ENCODE peak calls at places on chromosomes 4 and X, in eight cellular contexts. V is ovary; A is right atrium auricular region; Q is nephron progenitor cell; I is CD8-positive, alpha-beta T cell; J is WTC11; P is MM.1S; Y is A549. C is an unnamed sample.

GRCh38 chrX:101206471-101206870 is 13.1 kb upstream of the DRP2 start:
- DNase-seq in Q (no peak), I (no peak), A (no peak), Y (peak), P (peak), J (no peak), V (no peak), C (no peak)

GRCh38 chrX:52608961-52609360 is 45.7 kb downstream of the SSX7 start:
- DNase-seq in P (no peak), A (no peak), J (no peak), Q (no peak), V (no peak), Y (no peak), I (no peak), C (no peak)

GRCh38 chr4:149997881-149998421 is 80.3 kb upstream of the DCLK2 start:
- DNase-seq in A (no peak), Y (peak), P (no peak), I (no peak), J (no peak), V (no peak), Q (no peak), C (no peak)

GRCh38 chr4:82782626-82783025 is 16.0 kb downstream of the SCD5 start:
- DNase-seq in A (no peak), Q (no peak), V (no peak), J (no peak), I (no peak), Y (no peak), P (no peak), C (no peak)

GRCh38 chr4:156109943-156110925 is 156.6 kb upstream of the CTSO start:
- DNase-seq in A (no peak), I (no peak), P (no peak), V (no peak), Q (no peak), Y (peak), J (peak), C (no peak)

GRCh38 chrX:72540318-72540717 is 32.3 kb downstream of the HDAC8 start:
- DNase-seq in P (no peak), Y (peak), J (no peak), I (no peak), Q (no peak), A (no peak), V (no peak), C (no peak)

GRCh38 chrX:1462596-1463251 is 10.0 kb upstream of the ASMTL start:
- DNase-seq in Y (peak), I (peak), V (no peak), Q (no peak), J (no peak), P (no peak), A (peak), C (peak)

GRCh38 chr4:7068883-7069282 is 1.0 kb upstream of the GRPEL1 start:
- DNase-seq in P (no peak), Y (no peak), I (no peak), V (no peak), Q (peak), A (no peak), J (peak), C (peak)

DNA sequence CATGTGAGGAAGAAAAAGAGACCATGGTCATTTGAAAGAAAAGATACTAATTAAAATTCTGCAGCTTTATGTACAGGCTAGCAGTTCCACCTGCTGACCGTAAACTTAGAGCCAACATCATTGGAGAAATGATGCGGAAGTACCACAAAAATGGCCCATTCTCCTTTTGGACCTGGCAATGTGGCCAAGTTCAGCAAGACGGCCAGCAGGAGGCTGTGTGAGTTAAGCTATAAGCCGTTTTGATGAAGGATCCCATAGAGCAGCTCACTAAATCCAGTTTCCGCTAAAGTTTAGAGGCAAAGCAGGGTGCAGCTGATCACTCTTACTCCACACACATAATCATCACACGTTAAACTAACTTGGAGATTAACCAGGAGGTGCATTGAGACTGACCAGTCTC is 133.8 kb downstream of the LDB2 start:
- DNase-seq in I (no peak), J (peak), Q (no peak), Y (peak), A (no peak), P (no peak), V (no peak), C (no peak)
- TF ChIP-seq CTCF in I (no peak), J (peak), Q (peak), Y (no peak), A (no peak), P (peak), V (no peak), C (peak)

GRCh38 chr4:19803406-19803805 is 448.3 kb upstream of the SLIT2 start:
- DNase-seq in J (no peak), Q (no peak), V (no peak), I (no peak), A (no peak), P (no peak), Y (no peak), C (no peak)

GRCh38 chr4:19809989-19810388 is 441.7 kb upstream of the SLIT2 start:
- DNase-seq in P (no peak), Q (no peak), J (no peak), I (no peak), A (no peak), Y (no peak), V (no peak), C (no peak)

GRCh38 chr4:19806865-19807264 is 444.8 kb upstream of the SLIT2 start:
- DNase-seq in Q (no peak), J (no peak), I (no peak), A (no peak), P (no peak), Y (no peak), V (no peak), C (no peak)

GRCh38 chr4:19807505-19807904 is 444.2 kb upstream of the SLIT2 start:
- DNase-seq in I (no peak), P (no peak), Q (no peak), Y (no peak), J (no peak), V (no peak), A (no peak), C (no peak)
- TF ChIP-seq CTCF in I (no peak), P (no peak), Q (no peak), Y (no peak), J (no peak), V (no peak), A (no peak), C (no peak)

GRCh38 chrX:13898084-13898483 is 81.2 kb upstream of the GPM6B start:
- DNase-seq in Q (peak), Y (peak), V (no peak), P (peak), I (no peak), J (peak), A (no peak), C (no peak)
- TF ChIP-seq CTCF in Q (no peak), Y (no peak), V (no peak), P (peak), I (no peak), J (no peak), A (no peak), C (peak)

GRCh38 chrX:86061407-86061806 is 14.0 kb upstream of the CHM start:
- DNase-seq in Y (no peak), I (no peak), V (no peak), P (no peak), J (no peak), A (no peak), Q (no peak), C (no peak)

DNA sequence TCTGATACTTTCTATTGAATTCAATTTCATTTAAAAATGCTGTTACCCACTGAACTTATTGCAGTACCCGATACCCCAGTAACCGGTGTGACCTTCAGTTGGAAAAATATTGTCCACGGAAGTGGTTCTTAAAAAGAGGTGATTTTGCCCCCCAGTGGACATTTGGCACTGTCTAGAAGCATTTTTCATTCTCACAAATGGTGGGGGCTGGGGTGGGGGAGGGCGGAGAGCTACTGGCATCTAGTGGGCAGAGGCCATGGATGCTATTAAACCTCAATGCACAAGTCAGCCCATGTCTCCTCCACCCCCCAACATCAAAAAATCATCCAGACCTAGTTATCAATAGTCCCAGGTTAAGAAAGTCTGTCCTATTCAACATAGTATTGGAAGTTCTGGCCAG is 19.6 kb upstream of the CHM start:
- DNase-seq in V (no peak), J (no peak), I (no peak), Y (peak), P (no peak), Q (no peak), A (no peak), C (no peak)
- TF ChIP-seq CTCF in V (no peak), J (no peak), I (no peak), Y (no peak), P (no peak), Q (no peak), A (no peak), C (no peak)